ENCODE peak calls at places on chromosome 6, in seven cellular contexts. M, B, V, U, I, Y and F are unnamed samples.

GRCh38 chr6:168417158-168417557 is 23.8 kb upstream of the SMOC2 start:
- DNase-seq in M (no peak), B (no peak), V (no peak), U (no peak), I (no peak), Y (no peak), F (peak)

GRCh38 chr6:111639266-111639665 is 33.6 kb upstream of the TRAF3IP2 start:
- DNase-seq in M (no peak), B (no peak), V (no peak), U (no peak), I (no peak), Y (no peak), F (no peak)

GRCh38 chr6:20582586-20583446 is 48.6 kb downstream of the CDKAL1 start:
- DNase-seq in M (no peak), B (no peak), V (no peak), U (no peak), I (no peak), Y (no peak), F (no peak)

GRCh38 chr6:18260448-18261106 is 3.8 kb downstream of the DEK start:
- DNase-seq in M (no peak), B (no peak), V (peak), U (no peak), I (no peak), Y (peak), F (no peak)

GRCh38 chr6:150898390-150899170 is 33.1 kb downstream of the MTHFD1L start:
- DNase-seq in M (no peak), B (no peak), V (no peak), U (no peak), I (no peak), Y (no peak), F (no peak)

GRCh38 chr6:43517503-43518357 is 841 bp downstream of the POLR1C start:
- DNase-seq in M (no peak), B (no peak), V (no peak), U (no peak), I (no peak), Y (no peak), F (no peak)

GRCh38 chr6:154791561-154792317 is 58.5 kb downstream of the SCAF8 start:
- DNase-seq in M (no peak), B (no peak), V (no peak), U (no peak), I (no peak), Y (no peak), F (no peak)

GRCh38 chr6:42101186-42101657 is 41.2 kb downstream of the C6orf132 start:
- DNase-seq in M (no peak), B (peak), V (no peak), U (no peak), I (no peak), Y (no peak), F (no peak)

GRCh38 chr6:7413151-7413823 is 23.7 kb downstream of the RIOK1 start:
- DNase-seq in M (no peak), B (no peak), V (no peak), U (no peak), I (no peak), Y (no peak), F (no peak)

GRCh38 chr6:148470606-148471299 is 128.1 kb downstream of the SASH1 start:
- DNase-seq in M (no peak), B (no peak), V (peak), U (no peak), I (no peak), Y (no peak), F (no peak)

GRCh38 chr6:62288974-62289373 is 2.9 kb upstream of the KHDRBS2 start:
- DNase-seq in M (no peak), B (no peak), V (no peak), U (no peak), I (no peak), Y (no peak), F (no peak)

GRCh38 chr6:13354331-13355042 is 26.1 kb upstream of the TBC1D7 start:
- DNase-seq in M (no peak), B (no peak), V (peak), U (no peak), I (no peak), Y (no peak), F (no peak)

GRCh38 chr6:41153451-41153850 is 696 bp downstream of the TREML1 start:
- DNase-seq in M (no peak), B (no peak), V (no peak), U (no peak), I (no peak), Y (no peak), F (no peak)

GRCh38 chr6:6701864-6702263 is 113.3 kb downstream of the LY86 start:
- DNase-seq in M (no peak), B (no peak), V (peak), U (no peak), I (no peak), Y (no peak), F (no peak)

GRCh38 chr6:47073125-47074110 is 31.3 kb upstream of the ADGRF1 start:
- DNase-seq in M (peak), B (no peak), V (no peak), U (no peak), I (no peak), Y (no peak), F (no peak)

GRCh38 chr6:17964633-17965032 is 22.8 kb downstream of the KIF13A start:
- DNase-seq in M (no peak), B (no peak), V (no peak), U (no peak), I (no peak), Y (no peak), F (no peak)

GRCh38 chr6:107716688-107717089 is 107.4 kb downstream of the SCML4 start:
- DNase-seq in M (peak), B (no peak), V (no peak), U (peak), I (peak), Y (peak), F (no peak)

GRCh38 chr6:1597924-1598323 is 11.8 kb upstream of the FOXC1 start:
- DNase-seq in M (no peak), B (no peak), V (no peak), U (no peak), I (no peak), Y (no peak), F (no peak)

GRCh38 chr6:139881728-139882211 is 507.3 kb upstream of the CITED2 start:
- DNase-seq in M (peak), B (no peak), V (peak), U (peak), I (no peak), Y (peak), F (no peak)

GRCh38 chr6:21918081-21918480 is 324.5 kb downstream of the SOX4 start:
- DNase-seq in M (no peak), B (no peak), V (no peak), U (no peak), I (no peak), Y (no peak), F (no peak)

GRCh38 chr6:41272591-41273175 is 13.8 kb downstream of the TREM1 start:
- DNase-seq in M (no peak), B (no peak), V (no peak), U (no peak), I (no peak), Y (no peak), F (no peak)

GRCh38 chr6:89022747-89023289 is 57.7 kb upstream of the PNRC1 start:
- DNase-seq in M (no peak), B (no peak), V (peak), U (no peak), I (no peak), Y (no peak), F (no peak)

GRCh38 chr6:21201673-21202430 is 391.7 kb upstream of the SOX4 start:
- DNase-seq in M (peak), B (no peak), V (no peak), U (no peak), I (no peak), Y (no peak), F (no peak)

GRCh38 chr6:9007062-9007461 is 571.7 kb upstream of the SLC35B3 start:
- DNase-seq in M (no peak), B (no peak), V (no peak), U (no peak), I (no peak), Y (no peak), F (no peak)

GRCh38 chr6:30684386-30685156 is 1.9 kb downstream of the PPP1R18 start:
- DNase-seq in M (no peak), B (no peak), V (peak), U (no peak), I (peak), Y (no peak), F (peak)

GRCh38 chr6:153024401-153025017 is 22.0 kb upstream of the MTRF1L start:
- DNase-seq in M (peak), B (no peak), V (peak), U (peak), I (peak), Y (peak), F (no peak)

GRCh38 chr6:125781307-125781868 is 9.4 kb upstream of the NCOA7 start:
- DNase-seq in M (no peak), B (no peak), V (no peak), U (no peak), I (peak), Y (no peak), F (peak)

GRCh38 chr6:71326611-71327010 is 38.0 kb downstream of the OGFRL1 start:
- DNase-seq in M (no peak), B (no peak), V (no peak), U (no peak), I (no peak), Y (no peak), F (no peak)

GRCh38 chr6:31834367-31834703 is 6.8 kb downstream of the HSPA1B start:
- DNase-seq in M (peak), B (peak), V (peak), U (peak), I (no peak), Y (peak), F (peak)